ENCODE peak calls at places on chromosome 17, in seven cellular contexts. Q is lower leg skin, V is hippocampal formation, M is cardiac septum, F is LHCN-M2, U is G401, X is fibroblast of lung. R is an unnamed sample.

GRCh38 chr17:47072881-47073280 is 93.8 kb upstream of the RPRML start:
- DNase-seq in F (peak; percentile 67), U (peak; percentile 16), X (peak; percentile 43), V (peak; percentile 17), M (no peak), Q (no peak), R (peak; percentile 19)

GRCh38 chr17:79562117-79562805 is 48.6 kb downstream of the RBFOX3 start:
- DNase-seq in Q (no peak), M (no peak), V (no peak), U (peak; percentile 71), F (no peak), X (no peak), R (no peak)

GRCh38 chr17:17792551-17793377 is 44.0 kb downstream of the SREBF1 start:
- DNase-seq in Q (no peak), F (no peak), X (peak; percentile 89), M (no peak), V (peak; percentile 55), U (peak; percentile 65), R (peak; percentile 56)

GRCh38 chr17:79811036-79811887 is 14.4 kb upstream of the CBX8 start:
- DNase-seq in X (no peak), V (peak; percentile 17), U (no peak), M (no peak), Q (no peak), F (peak; percentile 30), R (no peak)

GRCh38 chr17:78064708-78065107 is 63.8 kb downstream of the TMC6 start:
- DNase-seq in F (no peak), X (no peak), Q (no peak), V (no peak), U (no peak), M (no peak), R (no peak)

GRCh38 chr17:3888343-3889171 is 4.3 kb downstream of the CAMKK1 start:
- DNase-seq in M (peak; percentile 81), F (peak; percentile 82), X (peak; percentile 94), V (peak; percentile 14), U (peak; percentile 87), Q (peak; percentile 81), R (peak; percentile 81)

GRCh38 chr17:10516638-10517037 is 1.7 kb downstream of the MYH1 start:
- DNase-seq in U (no peak), X (no peak), F (no peak), V (no peak), M (no peak), Q (no peak), R (no peak)

GRCh38 chr17:1286379-1287106 is 7.1 kb downstream of the TRARG1 start:
- DNase-seq in M (no peak), F (no peak), Q (no peak), U (no peak), X (no peak), V (no peak), R (no peak)

GRCh38 chr17:82924214-82924613 is 84.4 kb upstream of the ZNF750 start:
- DNase-seq in V (no peak), M (no peak), U (no peak), F (no peak), X (no peak), Q (no peak), R (no peak)

GRCh38 chr17:17713839-17714238 is 32.6 kb downstream of the RAI1 start:
- DNase-seq in U (peak; percentile 70), Q (no peak), V (no peak), F (no peak), X (peak; percentile 84), M (peak; percentile 86), R (peak; percentile 60)

GRCh38 chr17:33973491-33973890 is 281.6 kb upstream of the CCL2 start:
- DNase-seq in F (no peak), M (no peak), Q (no peak), U (no peak), V (no peak), X (no peak), R (no peak)

GRCh38 chr17:19248149-19248922 is 11.2 kb downstream of the EPN2 start:
- DNase-seq in U (peak; percentile 91), V (no peak), Q (peak; percentile 57), X (no peak), M (no peak), F (no peak), R (peak; percentile 91)

GRCh38 chr17:81288715-81289114 is 6.4 kb downstream of the SLC38A10 start:
- DNase-seq in U (no peak), Q (no peak), X (no peak), V (no peak), F (no peak), M (no peak), R (no peak)

GRCh38 chr17:50133028-50133768 is 3.2 kb upstream of the SAMD14 start:
- DNase-seq in U (no peak), F (peak; percentile 57), Q (no peak), X (peak; percentile 72), V (no peak), M (peak; percentile 83), R (no peak)

GRCh38 chr17:6641374-6641818 is 536 bp downstream of the TXNDC17 start:
- DNase-seq in M (no peak), F (no peak), U (no peak), V (no peak), Q (no peak), X (no peak), R (peak; percentile 53)

GRCh38 chr17:81794509-81794908 is 9.4 kb upstream of the GCGR start:
- DNase-seq in U (no peak), M (no peak), V (no peak), X (no peak), F (peak; percentile 19), Q (no peak), R (no peak)

GRCh38 chr17:45578516-45579455 is 88.3 kb upstream of the PLEKHM1 start:
- DNase-seq in U (peak; percentile 18), M (no peak), Q (no peak), V (no peak), F (no peak), X (no peak), R (peak; percentile 22)

GRCh38 chr17:18163528-18163927 is 20.1 kb upstream of the ALKBH5 start:
- DNase-seq in U (no peak), X (no peak), F (no peak), Q (no peak), V (no peak), M (no peak), R (no peak)

GRCh38 chr17:36136031-36136430 is 32.4 kb downstream of the CCL4 start:
- DNase-seq in V (no peak), M (no peak), Q (no peak), U (no peak), F (no peak), X (no peak), R (no peak)

GRCh38 chr17:73342057-73342522 is 30.3 kb upstream of the CDC42EP4 start:
- DNase-seq in U (no peak), X (peak; percentile 94), V (peak; percentile 91), Q (no peak), F (peak; percentile 32), M (peak; percentile 84), R (no peak)

GRCh38 chr17:80964859-80965580 is 26.6 kb upstream of the CHMP6 start:
- DNase-seq in M (no peak), Q (no peak), V (no peak), U (no peak), F (no peak), X (no peak), R (no peak)

GRCh38 chr17:82257473-82257872 is 16.0 kb downstream of the CSNK1D start:
- DNase-seq in M (no peak), X (peak; percentile 33), V (peak; percentile 73), Q (no peak), F (peak; percentile 88), U (peak; percentile 59), R (peak; percentile 54)

GRCh38 chr17:20300399-20301037 is 166.8 kb downstream of the LGALS9B start:
- DNase-seq in V (no peak), F (peak; percentile 77), X (peak; percentile 97), Q (no peak), M (no peak), U (no peak), R (no peak)

GRCh38 chr17:51610834-51611233 is 350.5 kb downstream of the UTP18 start:
- DNase-seq in Q (no peak), X (no peak), F (no peak), U (no peak), M (no peak), V (no peak), R (no peak)

GRCh38 chr17:60091109-60091508 is 12.4 kb upstream of the HEATR6 start:
- DNase-seq in V (no peak), F (no peak), M (no peak), X (no peak), U (no peak), Q (no peak), R (no peak)

GRCh38 chr17:7309628-7310027 is 2.2 kb downstream of the EIF5A start:
- DNase-seq in M (no peak), X (no peak), U (no peak), F (no peak), Q (no peak), V (no peak), R (no peak)

GRCh38 chr17:82385559-82386255 is 14.1 kb downstream of the UTS2R start:
- DNase-seq in X (no peak), M (no peak), V (no peak), U (no peak), Q (no peak), F (no peak), R (no peak)

GRCh38 chr17:74305865-74306654 is 20.0 kb upstream of the KIF19 start:
- DNase-seq in F (no peak), V (peak; percentile 29), U (no peak), Q (no peak), M (no peak), X (peak; percentile 45), R (no peak)

GRCh38 chr17:66847704-66848103 is 12.8 kb downstream of the CACNG5 start:
- DNase-seq in X (no peak), F (no peak), U (no peak), Q (no peak), V (no peak), M (no peak), R (no peak)

GRCh38 chr17:66373944-66374817 is 71.8 kb downstream of the PRKCA start:
- DNase-seq in M (no peak), F (no peak), U (no peak), V (peak; percentile 36), Q (peak; percentile 18), X (peak; percentile 74), R (no peak)

GRCh38 chr17:78818932-78819331 is 21.7 kb downstream of the USP36 start:
- DNase-seq in U (no peak), V (no peak), Q (no peak), F (no peak), M (no peak), X (no peak), R (no peak)

GRCh38 chr17:76274559-76274956 is 9.4 kb downstream of the UBALD2 start:
- DNase-seq in M (no peak), Q (no peak), X (no peak), F (no peak), V (no peak), U (no peak), R (no peak)

GRCh38 chr17:42871647-42872046 is 20.6 kb downstream of the AOC3 start:
- DNase-seq in Q (no peak), V (no peak), X (no peak), U (no peak), F (no peak), M (no peak), R (no peak)

GRCh38 chr17:63623786-63624185 is 1.6 kb downstream of the MAP3K3 start:
- DNase-seq in X (no peak), F (no peak), M (no peak), V (no peak), Q (no peak), U (no peak), R (no peak)

GRCh38 chr17:74028717-74029116 is 174.8 kb upstream of the RPL38 start:
- DNase-seq in X (no peak), V (no peak), U (no peak), M (no peak), F (no peak), Q (no peak), R (no peak)

GRCh38 chr17:75493476-75494129 is 21.7 kb downstream of the CASKIN2 start:
- DNase-seq in U (no peak), Q (no peak), M (no peak), X (no peak), F (no peak), V (no peak), R (no peak)

GRCh38 chr17:2418572-2418971 is 17.7 kb upstream of the MNT start:
- DNase-seq in V (no peak), Q (no peak), M (no peak), X (no peak), F (no peak), U (peak; percentile 82), R (peak; percentile 78)

GRCh38 chr17:59859444-59860025 is 33.2 kb downstream of the TUBD1 start:
- DNase-seq in X (peak; percentile 54), M (no peak), F (peak; percentile 62), Q (no peak), V (no peak), U (no peak), R (no peak)

R was measured in cerebellar cortex.